ENCODE peak calls at places on chromosomes 12 and 14, in four cellular contexts. A is cardiac muscle cell, Y is hepatocyte, B is right lobe of liver. K is an unnamed sample.

GRCh38 chr12:128570191-128571065 is 253.3 kb downstream of the SLC15A4 start:
- DNase-seq in A (no peak), Y (no peak), B (no peak), K (no peak)

GRCh38 chr14:100037351-100037750 is 27.9 kb upstream of the EVL start:
- DNase-seq in Y (peak), B (no peak), A (peak), K (no peak)

GRCh38 chr12:108980831-108981618 is 39.8 kb downstream of the SVOP start:
- DNase-seq in A (peak), B (no peak), Y (no peak), K (no peak)

GRCh38 chr14:85129907-85130306 is 400.0 kb upstream of the FLRT2 start:
- DNase-seq in A (no peak), Y (peak), B (no peak), K (no peak)

GRCh38 chr14:55730602-55731001 is 150.6 kb downstream of the KTN1 start:
- DNase-seq in B (no peak), A (peak), Y (no peak), K (no peak)

GRCh38 chr14:93343266-93343665 is 3.7 kb upstream of the COX8C start:
- DNase-seq in A (no peak), Y (no peak), B (no peak), K (no peak)

GRCh38 chr12:12025799-12026386 is 44.8 kb upstream of the BCL2L14 start:
- DNase-seq in A (no peak), Y (no peak), B (no peak), K (no peak)

GRCh38 chr14:44112774-44113460 is 394.2 kb downstream of the FSCB start:
- DNase-seq in A (peak), Y (no peak), B (no peak), K (no peak)

GRCh38 chr12:6229823-6230222 is 29.6 kb downstream of the CD9 start:
- DNase-seq in Y (peak), A (peak), B (no peak), K (no peak)

GRCh38 chr14:50871914-50872732 is at the start of gene ABHD12B:
- DNase-seq in A (peak), B (no peak), Y (no peak), K (peak)

GRCh38 chr12:6540181-6540877 is 6.0 kb downstream of the GAPDH start:
- DNase-seq in Y (peak), A (peak), B (peak), K (peak)

GRCh38 chr12:92141585-92142244 is 3.9 kb downstream of the BTG1 start:
- DNase-seq in Y (no peak), B (no peak), A (no peak), K (no peak)

GRCh38 chr12:50059440-50060119 is 2.2 kb downstream of the ASIC1 start:
- DNase-seq in B (no peak), Y (no peak), A (no peak), K (no peak)

GRCh38 chr14:22752422-22752821 is 14.1 kb upstream of the OXA1L start:
- DNase-seq in B (no peak), Y (no peak), A (no peak), K (no peak)

GRCh38 chr12:57772429-57773322 is at the start of gene EEF1AKMT3:
- DNase-seq in B (peak), A (peak), Y (peak), K (peak)

GRCh38 chr12:118356809-118357326 is 15.8 kb downstream of the TAOK3 start:
- DNase-seq in B (no peak), Y (no peak), A (peak), K (no peak)

GRCh38 chr12:2248901-2249381 is 196.2 kb downstream of the CACNA1C start:
- DNase-seq in A (no peak), B (no peak), Y (no peak), K (no peak)

GRCh38 chr12:113651662-113652061 is 180.0 kb upstream of the LHX5 start:
- DNase-seq in B (no peak), A (no peak), Y (no peak), K (no peak)

GRCh38 chr12:124233846-124234620 is 60.9 kb upstream of the RFLNA start:
- DNase-seq in A (peak), Y (no peak), B (no peak), K (no peak)

GRCh38 chr12:47144769-47145168 is 65.0 kb upstream of the AMIGO2 start:
- DNase-seq in B (no peak), A (no peak), Y (no peak), K (no peak)

GRCh38 chr12:101781834-101782543 is 42.7 kb upstream of the SYCP3 start:
- DNase-seq in Y (no peak), B (no peak), A (peak), K (no peak)

GRCh38 chr14:84826349-84826748 is 703.6 kb upstream of the FLRT2 start:
- DNase-seq in Y (no peak), B (no peak), A (no peak), K (no peak)

GRCh38 chr12:116896525-116896924 is 14.2 kb upstream of the FBXW8 start:
- DNase-seq in B (no peak), Y (no peak), A (no peak), K (no peak)

GRCh38 chr14:87896393-87897380 is 96.3 kb downstream of the GALC start:
- DNase-seq in B (no peak), Y (peak), A (peak), K (peak)

GRCh38 chr12:126704609-126705008 is 1562.4 kb upstream of the TMEM132C start:
- DNase-seq in Y (no peak), B (no peak), A (no peak), K (no peak)
- TF ChIP-seq CTCF in Y (no peak), B (no peak), A (no peak), K (peak)

DNA sequence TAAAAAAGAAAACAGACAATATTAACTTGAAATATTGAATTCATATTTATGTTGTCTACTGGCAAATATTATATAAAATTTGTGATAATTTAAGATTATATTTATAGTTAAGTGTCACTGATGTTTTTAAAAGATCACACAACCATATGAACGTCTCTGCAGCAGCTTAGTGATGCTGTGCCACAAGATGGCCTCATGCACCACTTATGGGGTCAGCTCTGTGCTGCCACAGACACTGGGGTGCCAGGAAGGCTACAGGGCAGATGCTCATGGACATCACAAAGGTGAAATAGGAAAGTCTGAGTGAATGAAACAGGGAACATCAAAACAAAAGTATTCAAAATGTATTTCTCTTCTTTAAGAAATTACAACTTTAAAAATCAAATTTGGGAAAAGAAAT is 13.1 kb downstream of the ATXN3 start:
- DNase-seq in Y (no peak), B (no peak), A (no peak), K (no peak)
- TF ChIP-seq CTCF in Y (no peak), B (peak), A (peak), K (no peak)

GRCh38 chr12:30482650-30483049 is 213.0 kb downstream of the IPO8 start:
- DNase-seq in A (no peak), B (no peak), Y (no peak), K (no peak)
- TF ChIP-seq CTCF in A (no peak), B (no peak), Y (no peak), K (no peak)

GRCh38 chr14:34732802-34733201 is 18.4 kb upstream of the CFL2 start:
- DNase-seq in B (no peak), Y (no peak), A (no peak), K (no peak)
- TF ChIP-seq CTCF in B (no peak), Y (no peak), A (no peak), K (no peak)

GRCh38 chr14:103524002-103524785 is 1.6 kb upstream of the CKB start:
- DNase-seq in Y (no peak), A (no peak), B (no peak), K (no peak)
- TF ChIP-seq CTCF in Y (peak), A (no peak), B (no peak), K (no peak)

GRCh38 chr12:8680533-8680932 is 17.3 kb upstream of the RIMKLB start:
- DNase-seq in Y (no peak), B (no peak), A (no peak), K (no peak)
- TF ChIP-seq CTCF in Y (no peak), B (no peak), A (peak), K (no peak)

DNA sequence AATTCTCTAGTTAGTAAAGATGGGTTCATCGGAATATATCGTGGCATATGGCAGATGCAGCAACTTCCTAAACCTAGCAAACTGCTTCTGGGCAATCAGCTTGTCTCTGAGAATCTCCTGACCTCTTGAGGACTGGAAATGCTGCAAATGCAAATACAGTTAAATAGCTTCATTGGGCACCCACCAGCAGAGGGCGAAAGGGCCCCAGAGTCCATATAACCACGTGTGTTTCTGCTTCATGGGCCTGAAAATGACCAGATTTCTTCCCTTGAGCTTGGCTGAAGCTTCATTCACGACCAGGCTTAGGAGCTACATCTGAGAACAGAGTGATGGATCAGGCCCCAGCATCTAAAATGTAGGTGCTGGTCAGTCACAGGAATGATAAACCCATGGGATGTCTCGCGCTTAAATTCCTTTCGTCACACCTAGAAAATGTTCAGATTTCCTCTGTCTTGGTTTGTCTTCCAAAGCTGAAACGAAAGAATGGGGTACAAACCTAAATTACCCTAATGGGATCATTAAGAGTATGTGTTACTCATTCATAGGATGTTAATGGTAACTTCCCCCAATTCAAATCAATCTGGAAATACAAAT is 1482.5 kb upstream of the TMEM132C start:
- DNase-seq in B (no peak), A (no peak), Y (peak), K (no peak)
- TF ChIP-seq CTCF in B (peak), A (no peak), Y (peak), K (no peak)

DNA sequence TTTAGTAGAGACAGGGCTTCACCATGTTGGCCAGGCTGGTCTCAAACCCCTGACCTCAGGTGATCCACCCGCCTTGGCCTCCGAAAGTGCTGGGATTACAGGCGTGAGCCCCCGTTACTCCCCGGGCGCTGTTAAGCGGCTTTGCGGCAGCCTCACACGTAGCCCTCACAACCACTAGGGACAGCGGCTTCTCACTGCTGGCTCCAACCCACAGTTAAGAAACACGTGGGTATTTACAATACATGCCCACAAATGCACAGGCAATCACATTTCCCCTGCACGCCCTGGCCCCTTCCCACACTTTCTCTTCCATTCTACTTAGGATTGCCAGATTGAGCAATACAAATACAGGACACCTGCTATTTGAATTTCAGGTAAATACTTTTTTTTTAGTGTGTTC is 37.0 kb upstream of the EIF5 start:
- DNase-seq in Y (no peak), A (no peak), B (no peak), K (no peak)
- TF ChIP-seq CTCF in Y (no peak), A (no peak), B (no peak), K (no peak)

GRCh38 chr12:99670635-99671034 is 23.1 kb downstream of the GARIN6 start:
- DNase-seq in Y (no peak), B (no peak), A (no peak), K (no peak)
- TF ChIP-seq CTCF in Y (no peak), B (no peak), A (no peak), K (no peak)

K was measured in endothelial cell.